ENCODE peak calls at places on chromosome 21, in eight cellular contexts. S, W, D, C, Y, L, Q and P are unnamed samples. For H3K27me3, the result is how much of the 10 kb centered on the place peaks cover.

GRCh38 chr21:44425895-44426662 is 29.2 kb upstream of the LRRC3 start:
- DNase-seq in S (no peak), W (no peak), D (no peak), C (no peak), Y (no peak), L (no peak), Q (peak), P (no peak)

GRCh38 chr21:44301093-44301492 is 1.2 kb downstream of the PFKL start:
- DNase-seq in S (no peak), W (no peak), D (no peak), C (no peak), Y (no peak), L (no peak), Q (no peak), P (no peak)

GRCh38 chr21:26806734-26807372 is 38.4 kb downstream of the ADAMTS1 start:
- DNase-seq in S (no peak), W (peak), D (no peak), C (no peak), Y (peak), L (no peak), Q (no peak), P (no peak)

GRCh38 chr21:18522181-18522771 is 118.7 kb upstream of the TMPRSS15 start:
- DNase-seq in S (no peak), W (peak), D (no peak), C (no peak), Y (peak), L (no peak), Q (no peak), P (no peak)

GRCh38 chr21:37322084-37322483 is 44.5 kb upstream of the DYRK1A start:
- DNase-seq in S (no peak), W (no peak), D (no peak), C (no peak), Y (no peak), L (no peak), Q (no peak), P (no peak)

GRCh38 chr21:45971487-45972352 is 9.8 kb upstream of the COL6A1 start:
- DNase-seq in S (no peak), W (peak), D (peak), C (peak), Y (peak), L (peak), Q (no peak), P (no peak)

GRCh38 chr21:32248616-32249550 is 30.0 kb downstream of the MIS18A start:
- DNase-seq in S (no peak), W (no peak), D (no peak), C (no peak), Y (no peak), L (no peak), Q (no peak), P (no peak)

GRCh38 chr21:27953328-27954045 is 986.6 kb upstream of the ADAMTS5 start:
- DNase-seq in S (no peak), W (peak), D (no peak), C (no peak), Y (no peak), L (no peak), Q (no peak), P (no peak)

GRCh38 chr21:28737671-28738279 is 254.9 kb downstream of the LTN1 start:
- DNase-seq in S (no peak), W (peak), D (no peak), C (no peak), Y (peak), L (no peak), Q (no peak), P (no peak)

GRCh38 chr21:14095021-14095420 is 115.7 kb downstream of the LIPI start:
- DNase-seq in S (no peak), W (no peak), D (no peak), C (no peak), Y (no peak), L (no peak), Q (no peak), P (no peak)

GRCh38 chr21:25657140-25657539 is 18.1 kb downstream of the JAM2 start:
- DNase-seq in S (no peak), W (no peak), D (no peak), C (no peak), Y (no peak), L (no peak), Q (no peak), P (no peak)

GRCh38 chr21:45326169-45326833 is 38.6 kb upstream of the POFUT2 start:
- DNase-seq in S (peak), W (no peak), D (no peak), C (no peak), Y (peak), L (peak), Q (peak), P (no peak)

GRCh38 chr21:31604591-31605190 is 54.8 kb upstream of the SOD1 start:
- DNase-seq in S (peak), W (peak), D (peak), C (no peak), Y (peak), L (peak), Q (peak), P (no peak)

GRCh38 chr21:33643658-33644311 is 1.5 kb downstream of the ITSN1 start:
- DNase-seq in S (no peak), W (peak), D (no peak), C (no peak), Y (peak), L (no peak), Q (no peak), P (no peak)

GRCh38 chr21:33168886-33169285 is 60.9 kb upstream of the IFNAR2 start:
- DNase-seq in S (no peak), W (no peak), D (no peak), C (no peak), Y (no peak), L (no peak), Q (no peak), P (no peak)

GRCh38 chr21:28518620-28519019 is 474.1 kb downstream of the LTN1 start:
- DNase-seq in S (no peak), W (no peak), D (no peak), C (no peak), Y (no peak), L (no peak), Q (no peak), P (no peak)

GRCh38 chr21:46006547-46007497 is 25.3 kb downstream of the COL6A1 start:
- DNase-seq in S (no peak), W (no peak), D (no peak), C (no peak), Y (no peak), L (no peak), Q (no peak), P (no peak)

DNA sequence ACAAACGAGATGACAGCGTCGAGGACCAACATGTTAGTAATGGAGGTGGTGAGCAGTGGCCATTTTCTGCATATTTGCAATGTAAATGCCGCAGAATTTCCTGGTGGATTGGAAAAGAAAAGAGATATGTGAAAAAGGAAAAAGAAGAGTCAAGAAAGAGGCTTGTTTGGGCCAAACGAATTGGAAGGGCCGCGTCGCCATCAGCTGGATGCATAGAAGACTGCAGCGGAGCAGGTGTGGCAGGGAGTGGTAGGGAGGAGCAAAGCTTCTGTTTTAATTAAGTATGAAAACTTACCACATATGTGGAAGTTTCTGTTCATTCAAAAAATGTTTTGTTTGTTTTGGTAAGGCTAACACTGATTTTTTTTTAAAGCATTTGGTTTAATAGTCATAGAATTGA is 690.7 kb downstream of the NCAM2 start:
- DNase-seq in S (no peak), W (peak), D (no peak), C (no peak), Y (peak), L (no peak), Q (no peak), P (no peak)
- TF ChIP-seq CTCF in S (no peak), W (peak), D (peak), C (peak), Y (peak), L (no peak), Q (no peak), P (no peak)

GRCh38 chr21:38821248-38821647 is 15.5 kb downstream of the ETS2 start:
- DNase-seq in S (no peak), W (no peak), D (no peak), C (no peak), Y (no peak), L (no peak), Q (no peak), P (no peak)

GRCh38 chr21:38822754-38823374 is 17.1 kb downstream of the ETS2 start:
- DNase-seq in S (no peak), W (no peak), D (no peak), C (no peak), Y (peak), L (no peak), Q (no peak), P (no peak)

GRCh38 chr21:38820471-38821239 is 14.9 kb downstream of the ETS2 start:
- DNase-seq in S (no peak), W (no peak), D (peak), C (no peak), Y (peak), L (no peak), Q (no peak), P (no peak)

GRCh38 chr21:38823737-38824123 is 18.0 kb downstream of the ETS2 start:
- DNase-seq in S (no peak), W (no peak), D (no peak), C (no peak), Y (no peak), L (no peak), Q (no peak), P (no peak)

GRCh38 chr21:38821959-38822682 is 16.4 kb downstream of the ETS2 start:
- DNase-seq in S (no peak), W (no peak), D (no peak), C (no peak), Y (no peak), L (no peak), Q (no peak), P (no peak)
- H3K4me3 ChIP-seq in S (no peak), W (no peak), D (no peak), C (no peak), Y (no peak), L (no peak), Q (no peak), P (no peak)

GRCh38 chr21:34864370-34865209 is 184.5 kb downstream of the RUNX1 start:
- DNase-seq in S (no peak), W (no peak), D (no peak), C (no peak), Y (no peak), L (no peak), Q (no peak), P (no peak)
- H3K27me3 ChIP-seq in S (under half), W (under half), D (under half), C (under half), Y (under half), L (under half), Q (under half), P (under half)

GRCh38 chr21:41857771-41858300 is 21.3 kb downstream of the PRDM15 start:
- DNase-seq in S (no peak), W (no peak), D (no peak), C (no peak), Y (no peak), L (no peak), Q (no peak), P (no peak)

GRCh38 chr21:41861255-41861654 is 17.9 kb downstream of the PRDM15 start:
- DNase-seq in S (no peak), W (no peak), D (no peak), C (no peak), Y (no peak), L (no peak), Q (no peak), P (no peak)

GRCh38 chr21:41856572-41856971 is 22.6 kb downstream of the PRDM15 start:
- DNase-seq in S (no peak), W (no peak), D (no peak), C (no peak), Y (no peak), L (no peak), Q (no peak), P (no peak)

GRCh38 chr21:41859297-41859980 is 19.7 kb downstream of the PRDM15 start:
- DNase-seq in S (no peak), W (no peak), D (no peak), C (no peak), Y (no peak), L (no peak), Q (no peak), P (no peak)

DNA sequence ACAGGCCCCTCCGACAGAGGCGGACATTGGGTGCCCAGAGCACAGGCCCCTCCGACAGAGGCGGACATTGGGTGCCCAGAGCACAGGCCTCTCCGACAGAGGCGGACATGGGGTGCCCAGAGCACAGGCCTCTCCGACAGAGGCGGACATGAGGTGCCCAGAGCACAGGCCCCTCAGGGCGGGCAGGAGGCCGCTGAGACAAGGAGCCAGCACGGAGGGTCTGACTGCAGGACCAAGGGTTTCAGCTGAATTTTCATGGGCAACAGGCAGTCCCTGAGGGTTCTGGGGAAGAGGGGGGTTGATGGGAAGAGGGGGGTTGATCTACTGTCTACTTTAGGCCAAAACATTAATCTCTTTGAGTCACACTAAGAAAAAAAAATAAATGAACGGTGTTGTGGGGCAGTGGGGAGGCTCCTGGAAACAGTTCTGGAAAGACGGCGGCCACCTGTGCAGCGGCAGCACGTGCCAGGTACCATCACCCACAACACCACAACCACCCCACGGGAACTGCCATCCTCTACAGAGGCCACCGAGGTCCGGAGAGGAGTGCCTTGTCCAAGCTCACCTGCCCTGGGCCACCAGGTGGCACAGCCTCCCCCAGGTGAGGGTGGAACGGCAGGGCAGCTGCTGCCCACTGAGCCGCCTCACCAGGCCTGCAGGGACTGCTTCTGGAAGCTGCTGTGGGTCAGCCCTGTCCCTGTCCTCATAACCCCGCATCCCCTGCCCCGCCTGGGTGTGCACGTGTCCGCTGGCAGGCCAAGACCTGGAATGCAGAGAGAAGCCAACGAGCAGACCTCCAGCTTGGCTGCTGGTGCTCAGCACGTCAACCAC is 20.5 kb downstream of the PRDM15 start:
- DNase-seq in S (no peak), W (no peak), D (no peak), C (no peak), Y (no peak), L (no peak), Q (no peak), P (no peak)
- TF ChIP-seq CTCF in S (no peak), W (no peak), D (no peak), C (no peak), Y (no peak), L (peak), Q (no peak), P (no peak)